ENCODE peak calls at places on chromosomes 16 and 17, in ten cellular contexts. V is GM23338; E is pancreas; Z is IMR-90; P is left lung; D is fibroblast of lung; Q is A549; T is CD8-positive, alpha-beta T cell; O is CD4-positive, CD25-positive, alpha-beta regulatory T cell; K is GM23248. G is an unnamed sample.

GRCh38 chr16:8919934-8920465 is 37.8 kb downstream of the LITAFD start:
- DNase-seq in V (no peak), E (no peak), Z (no peak), P (no peak), D (no peak), Q (no peak), T (no peak), O (no peak), K (no peak), G (no peak)

GRCh38 chr16:57749101-57749692 is 13.6 kb downstream of the KATNB1 start:
- DNase-seq in V (no peak), E (peak), Z (no peak), P (no peak), D (no peak), Q (no peak), T (no peak), O (no peak), K (no peak), G (no peak)

GRCh38 chr17:10021239-10021638 is 116.2 kb upstream of the RCVRN start:
- DNase-seq in V (no peak), E (no peak), Z (peak), P (peak), D (no peak), Q (no peak), T (no peak), O (no peak), K (no peak), G (peak)

GRCh38 chr17:50630524-50631194 is 4.0 kb upstream of the ABCC3 start:
- DNase-seq in V (peak), E (peak), Z (no peak), P (peak), D (no peak), Q (peak), T (peak), O (peak), K (peak), G (no peak)

GRCh38 chr16:19748389-19749110 is 30.5 kb downstream of the IQCK start:
- DNase-seq in V (no peak), E (no peak), Z (no peak), P (no peak), D (no peak), Q (no peak), T (no peak), O (no peak), K (peak), G (no peak)

GRCh38 chr16:50154369-50154947 is 1.4 kb downstream of the TENT4B start:
- DNase-seq in V (peak), E (no peak), Z (no peak), P (no peak), D (no peak), Q (peak), T (no peak), O (no peak), K (peak), G (no peak)

GRCh38 chr16:7976125-7976524 is 614.2 kb downstream of the TMEM114 start:
- DNase-seq in V (no peak), E (no peak), Z (no peak), P (no peak), D (no peak), Q (no peak), T (no peak), O (no peak), K (no peak), G (no peak)

GRCh38 chr17:40953876-40954275 is 12.9 kb downstream of the KRT39 start:
- DNase-seq in V (no peak), E (no peak), Z (peak), P (no peak), D (peak), Q (no peak), T (no peak), O (no peak), K (peak), G (no peak)

GRCh38 chr17:73343168-73343634 is 31.4 kb upstream of the CDC42EP4 start:
- DNase-seq in V (peak), E (no peak), Z (peak), P (no peak), D (peak), Q (no peak), T (no peak), O (no peak), K (peak), G (peak)

GRCh38 chr17:51630101-51630671 is 369.8 kb downstream of the UTP18 start:
- DNase-seq in V (peak), E (no peak), Z (no peak), P (no peak), D (no peak), Q (no peak), T (no peak), O (no peak), K (no peak), G (no peak)

GRCh38 chr16:3974751-3975150 is 94.2 kb upstream of the CREBBP start:
- DNase-seq in V (no peak), E (no peak), Z (no peak), P (no peak), D (no peak), Q (no peak), T (no peak), O (no peak), K (no peak), G (no peak)

GRCh38 chr17:74864866-74865395 is 5.2 kb upstream of the GRIN2C start:
- DNase-seq in V (peak), E (peak), Z (peak), P (peak), D (peak), Q (peak), T (peak), O (peak), K (peak), G (peak)

GRCh38 chr17:35144840-35145239 is 2.7 kb upstream of the NLE1 start:
- DNase-seq in V (no peak), E (no peak), Z (no peak), P (no peak), D (no peak), Q (no peak), T (no peak), O (no peak), K (no peak), G (no peak)

GRCh38 chr17:35146214-35146833 is 1.3 kb upstream of the UNC45B start:
- DNase-seq in V (no peak), E (no peak), Z (no peak), P (no peak), D (no peak), Q (no peak), T (no peak), O (no peak), K (no peak), G (no peak)

GRCh38 chr17:35138218-35138617 is 3.9 kb downstream of the NLE1 start:
- DNase-seq in V (no peak), E (no peak), Z (no peak), P (no peak), D (no peak), Q (no peak), T (no peak), O (no peak), K (no peak), G (no peak)

GRCh38 chr17:35142467-35142796 is 329 bp upstream of the NLE1 start:
- DNase-seq in V (no peak), E (no peak), Z (no peak), P (no peak), D (no peak), Q (no peak), T (no peak), O (no peak), K (no peak), G (no peak)

GRCh38 chr17:35141681-35142466 is at the start of gene NLE1:
- DNase-seq in V (peak), E (peak), Z (peak), P (peak), D (peak), Q (peak), T (peak), O (peak), K (peak), G (peak)
- H3K27ac ChIP-seq in V (no peak), E (no peak), Z (peak), P (no peak), D (peak), Q (peak), T (peak), O (peak), K (no peak), G (peak)

GRCh38 chr17:75877752-75878173 is 618 bp downstream of the TRIM47 start:
- DNase-seq in V (peak), E (peak), Z (peak), P (peak), D (peak), Q (no peak), T (peak), O (peak), K (peak), G (peak)
- H3K27ac ChIP-seq in V (no peak), E (peak), Z (peak), P (peak), D (peak), Q (peak), T (peak), O (peak), K (peak), G (peak)

DNA sequence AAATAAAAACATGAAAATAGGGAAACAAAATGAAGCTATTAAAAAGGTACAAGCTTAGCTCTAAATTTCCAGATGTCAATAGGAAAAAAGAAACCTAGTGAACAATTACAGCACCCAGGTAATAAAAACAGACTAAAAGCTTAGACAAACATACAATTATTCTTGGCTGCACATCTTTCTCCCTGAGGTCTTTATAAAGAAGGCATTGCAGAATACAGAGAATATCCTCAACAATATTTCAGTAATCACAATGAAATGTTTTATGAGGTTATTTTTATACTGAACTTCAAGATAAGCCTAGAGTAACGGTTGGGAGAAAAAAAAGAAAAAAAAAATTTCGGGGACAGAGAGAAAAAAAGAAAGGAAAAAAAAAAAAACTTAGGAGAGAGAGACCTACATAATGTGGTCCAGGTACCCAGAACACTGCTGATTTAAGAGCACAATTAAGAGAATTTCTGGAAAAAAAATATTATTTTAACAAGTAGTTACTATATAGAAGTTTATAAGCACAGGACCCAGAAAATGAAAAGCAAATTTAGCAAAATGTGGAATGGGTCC is 26.5 kb downstream of the KANSL1 start:
- DNase-seq in V (no peak), E (no peak), Z (no peak), P (no peak), D (no peak), Q (no peak), T (no peak), O (no peak), K (no peak), G (no peak)
- H3K27ac ChIP-seq in V (peak), E (no peak), Z (no peak), P (no peak), D (no peak), Q (no peak), T (no peak), O (no peak), K (peak), G (no peak)

DNA sequence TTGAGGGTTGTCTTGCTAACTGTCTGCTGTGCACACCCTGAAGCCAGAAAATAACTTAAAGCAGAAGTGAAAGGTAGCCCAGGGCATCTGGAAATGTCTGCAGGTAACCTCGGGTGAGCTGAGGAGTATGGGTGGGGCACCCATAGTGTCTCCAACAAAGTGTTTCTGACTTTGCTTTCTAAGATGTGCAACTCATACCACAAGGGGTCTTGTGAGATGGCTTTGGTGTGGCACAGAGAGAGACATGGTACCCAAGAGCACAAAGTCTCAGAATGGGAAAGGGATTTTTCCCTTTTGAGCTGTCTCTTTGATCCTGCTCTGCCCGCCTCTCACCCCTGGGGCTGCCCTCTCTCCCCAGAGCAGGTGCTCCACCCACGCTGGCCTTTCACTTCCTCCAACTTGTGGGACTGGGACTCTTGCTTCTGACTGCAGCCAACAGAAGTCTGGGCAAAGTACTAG is 6.9 kb downstream of the CHD9 start:
- DNase-seq in V (no peak), E (no peak), Z (no peak), P (peak), D (no peak), Q (no peak), T (peak), O (no peak), K (no peak), G (no peak)
- H3K27ac ChIP-seq in V (no peak), E (no peak), Z (no peak), P (no peak), D (no peak), Q (peak), T (no peak), O (no peak), K (no peak), G (no peak)

GRCh38 chr16:81697321-81697885 is 81.7 kb upstream of the PLCG2 start:
- DNase-seq in V (peak), E (peak), Z (peak), P (peak), D (peak), Q (peak), T (peak), O (peak), K (peak), G (no peak)
- H3K27ac ChIP-seq in V (peak), E (no peak), Z (no peak), P (no peak), D (peak), Q (peak), T (no peak), O (no peak), K (no peak), G (no peak)

DNA sequence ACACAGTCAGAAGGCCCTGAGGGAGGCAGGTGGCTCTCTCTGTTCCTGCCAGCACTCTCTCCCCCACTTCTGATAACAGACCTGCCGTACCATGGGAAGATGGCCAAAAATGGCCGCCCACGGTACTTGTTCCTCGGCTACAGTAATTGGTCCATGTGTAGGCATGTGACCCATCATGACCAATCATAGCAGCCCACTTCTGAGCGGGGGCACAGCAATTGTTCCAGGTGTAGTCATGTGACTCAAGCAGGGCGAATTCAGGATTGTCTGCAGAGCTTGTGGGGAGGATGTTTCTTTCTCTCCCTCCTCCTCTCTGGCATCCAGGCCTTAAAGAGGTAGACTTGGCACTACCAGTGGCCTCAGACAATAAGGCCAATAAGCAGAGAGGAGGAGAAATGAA is 250.4 kb downstream of the MRTFB start:
- DNase-seq in V (peak), E (peak), Z (no peak), P (no peak), D (no peak), Q (peak), T (no peak), O (no peak), K (no peak), G (no peak)
- H3K27ac ChIP-seq in V (peak), E (no peak), Z (no peak), P (no peak), D (no peak), Q (peak), T (no peak), O (no peak), K (no peak), G (no peak)

GRCh38 chr16:85291302-85292148 is 179.3 kb upstream of the CIBAR2 start:
- DNase-seq in V (no peak), E (peak), Z (no peak), P (peak), D (no peak), Q (no peak), T (no peak), O (no peak), K (no peak), G (no peak)
- H3K27ac ChIP-seq in V (no peak), E (no peak), Z (no peak), P (no peak), D (peak), Q (no peak), T (no peak), O (no peak), K (no peak), G (peak)

G was measured in tibial nerve.